ENCODE peak calls at places on chromosomes 1 and 21, in eight cellular contexts. S, D, E, W, B, F, U and X are unnamed samples.

GRCh38 chr1:156523801-156524480 is 23.4 kb upstream of the MEF2D start:
- DNase-seq in E (no peak), S (no peak), U (no peak), F (no peak), W (no peak), D (no peak), B (no peak), X (no peak)

GRCh38 chr1:68120136-68120791 is 69.8 kb upstream of the DIRAS3 start:
- DNase-seq in B (no peak), D (peak), W (no peak), U (peak), S (peak), F (peak), E (no peak), X (peak)

GRCh38 chr21:26137379-26138060 is 33.0 kb downstream of the APP start:
- DNase-seq in S (no peak), B (no peak), F (no peak), E (no peak), U (peak), D (no peak), W (no peak), X (no peak)

GRCh38 chr1:202078211-202078610 is 44.5 kb upstream of the GPR37L1 start:
- DNase-seq in E (no peak), S (no peak), B (no peak), W (no peak), F (no peak), D (no peak), U (no peak), X (no peak)

GRCh38 chr21:32055305-32055704 is 182.5 kb downstream of the HUNK start:
- DNase-seq in D (no peak), F (no peak), W (no peak), U (no peak), S (no peak), E (no peak), B (no peak), X (no peak)

GRCh38 chr1:163730366-163730765 is 408.6 kb downstream of the NUF2 start:
- DNase-seq in D (peak), F (no peak), B (no peak), E (no peak), S (no peak), W (no peak), U (no peak), X (no peak)

GRCh38 chr1:104238991-104239390 is 489.3 kb downstream of the AMY1C start:
- DNase-seq in B (no peak), W (no peak), F (no peak), E (no peak), U (no peak), D (no peak), S (no peak), X (no peak)

GRCh38 chr1:214943054-214943453 is 139.5 kb upstream of the KCNK2 start:
- DNase-seq in B (no peak), D (no peak), E (no peak), U (no peak), S (no peak), F (no peak), W (no peak), X (no peak)

GRCh38 chr1:66048011-66048410 is 255.3 kb downstream of the PDE4B start:
- DNase-seq in W (no peak), B (no peak), D (no peak), F (no peak), S (no peak), E (no peak), U (no peak), X (no peak)

GRCh38 chr1:230056098-230056497 is 10.9 kb upstream of the GALNT2 start:
- DNase-seq in W (no peak), E (no peak), S (no peak), U (no peak), D (no peak), B (no peak), F (no peak), X (no peak)

GRCh38 chr21:32749662-32750061 is 21.8 kb upstream of the SYNJ1 start:
- DNase-seq in U (no peak), E (no peak), B (no peak), W (no peak), F (no peak), S (no peak), D (no peak), X (no peak)

GRCh38 chr1:153679337-153680119 is 1.0 kb downstream of the NPR1 start:
- DNase-seq in F (no peak), B (peak), U (no peak), D (peak), E (no peak), W (peak), S (no peak), X (peak)

GRCh38 chr1:165228676-165229075 is 127.8 kb downstream of the LMX1A start:
- DNase-seq in E (no peak), S (no peak), W (no peak), U (peak), D (peak), B (no peak), F (no peak), X (no peak)

GRCh38 chr1:234842726-234843641 is 233.0 kb upstream of the IRF2BP2 start:
- DNase-seq in E (peak), U (no peak), W (peak), B (no peak), S (no peak), D (no peak), F (peak), X (no peak)

GRCh38 chr1:116878804-116879477 is 30.8 kb upstream of the PTGFRN start:
- DNase-seq in B (no peak), D (peak), U (no peak), F (no peak), W (no peak), S (peak), E (no peak), X (no peak)

GRCh38 chr1:228515200-228515834 is 28.1 kb downstream of the RNF187 start:
- DNase-seq in D (peak), S (no peak), E (peak), W (peak), B (no peak), U (peak), F (peak), X (peak)

GRCh38 chr1:208851376-208851775 is 607.2 kb upstream of the PLXNA2 start:
- DNase-seq in F (no peak), S (no peak), U (no peak), E (no peak), B (no peak), D (no peak), W (no peak), X (no peak)

GRCh38 chr1:110060034-110060661 is 10.3 kb downstream of the ALX3 start:
- DNase-seq in S (no peak), B (peak), D (peak), E (peak), F (peak), U (peak), W (peak), X (peak)

DNA sequence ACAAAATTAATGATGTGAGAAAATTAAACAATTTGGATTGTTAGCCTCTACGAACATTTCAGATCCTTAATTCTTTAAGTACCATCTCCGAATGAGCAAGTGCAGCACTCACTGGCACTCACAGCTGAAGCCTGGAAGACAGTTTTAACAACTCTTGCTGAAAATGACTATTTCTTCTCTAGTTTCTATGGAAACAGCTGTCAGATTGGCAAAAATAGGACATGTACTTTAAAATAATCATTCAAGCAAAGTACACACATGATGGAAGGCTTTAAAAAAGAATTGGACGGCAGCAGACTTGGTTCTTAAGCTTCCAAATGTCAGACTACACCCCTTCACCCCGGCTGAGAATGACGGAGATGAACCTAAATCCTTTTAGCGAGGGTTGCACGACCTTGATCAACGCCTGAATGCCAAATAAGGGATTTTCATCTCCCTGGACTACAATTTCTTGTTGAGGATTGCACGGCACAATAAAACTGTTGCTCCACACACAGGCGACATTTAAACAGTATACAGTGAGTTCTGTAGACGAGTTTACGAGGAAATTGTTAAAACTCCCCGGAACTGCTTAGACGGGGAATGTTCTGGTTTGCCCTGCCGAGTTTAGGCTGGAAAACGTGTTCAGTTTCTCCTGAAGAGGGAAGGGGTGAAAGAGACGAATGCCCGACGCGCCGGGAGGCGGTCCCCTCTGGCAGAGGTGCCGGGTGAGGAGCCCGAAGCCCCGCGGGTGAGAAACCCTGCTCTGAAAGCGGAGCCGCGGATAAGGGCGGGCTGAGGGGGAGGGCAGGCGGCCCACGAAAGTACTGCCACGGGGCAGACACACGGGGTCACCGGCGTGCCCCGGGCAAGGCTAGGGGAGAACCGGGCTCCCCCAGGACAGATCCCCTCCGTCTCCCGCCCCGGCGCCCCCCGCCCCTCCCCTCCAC is 671 bp downstream of the OMA1 start:
- DNase-seq in U (peak), W (peak), S (peak), B (peak), D (peak), E (peak), F (peak), X (peak)
- TF ChIP-seq CTCF in U (no peak), W (no peak), S (no peak), B (no peak), D (no peak), E (no peak), F (no peak), X (no peak)

DNA sequence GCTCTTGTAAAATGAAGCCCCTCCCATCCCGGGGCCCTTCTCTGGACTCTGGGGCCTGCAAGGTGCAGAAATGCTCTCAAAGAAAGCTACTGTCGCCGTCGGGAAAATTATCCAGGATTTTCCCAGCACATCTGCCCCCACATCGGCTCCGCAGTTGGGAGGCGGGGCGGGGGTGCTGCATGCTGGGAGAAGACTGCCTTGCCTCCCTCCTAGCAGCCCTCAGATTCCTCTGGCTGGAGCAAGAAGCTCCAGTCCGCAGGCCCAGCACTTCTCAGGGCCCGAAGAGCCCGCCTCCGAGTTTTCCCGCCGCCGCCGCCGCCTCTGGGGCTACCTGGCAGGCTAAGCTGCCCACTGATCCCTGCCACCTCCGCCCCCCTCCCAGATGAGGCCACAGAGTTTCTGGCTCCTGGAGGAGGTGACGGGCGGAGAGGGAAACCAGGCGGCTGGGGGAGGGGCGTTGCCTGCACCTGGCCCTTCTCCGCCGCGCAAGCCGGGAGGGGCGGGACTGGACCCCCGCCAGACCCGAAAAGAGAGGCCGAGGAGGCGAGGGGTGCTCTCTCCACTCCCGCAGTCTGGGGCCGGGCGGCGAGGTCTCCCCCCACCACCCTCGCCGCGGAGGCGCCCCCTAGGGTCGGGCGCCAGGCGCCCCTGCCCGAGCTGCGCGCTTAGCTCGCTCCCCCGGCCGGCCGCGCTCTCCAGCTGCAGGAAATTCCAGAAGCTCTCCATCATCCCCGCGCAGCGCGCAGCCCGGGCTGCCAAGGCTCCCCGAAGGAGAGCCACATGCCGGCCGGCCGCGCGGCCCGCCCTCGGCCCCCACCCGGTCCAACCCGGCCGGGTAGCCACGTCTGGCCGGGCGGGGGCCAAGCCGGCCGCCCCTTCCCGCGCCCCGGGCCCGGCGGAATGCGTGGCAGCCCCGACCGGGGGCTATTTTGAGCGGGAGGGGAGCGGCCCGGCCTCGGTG is 28.8 kb downstream of the AHDC1 start:
- DNase-seq in F (no peak), U (no peak), B (peak), W (no peak), S (peak), E (no peak), D (peak), X (peak)
- TF ChIP-seq CTCF in F (peak), U (peak), B (peak), W (no peak), S (no peak), E (no peak), D (peak), X (no peak)

GRCh38 chr1:41475859-41476567 is 8.5 kb downstream of the EDN2 start:
- DNase-seq in U (no peak), D (no peak), B (no peak), E (no peak), S (no peak), F (no peak), W (no peak), X (no peak)
- TF ChIP-seq CTCF in U (no peak), D (no peak), B (no peak), E (no peak), S (no peak), F (no peak), W (no peak), X (peak)

GRCh38 chr1:108561731-108562326 is 1.9 kb downstream of the EEIG2 start:
- DNase-seq in E (peak), S (peak), F (peak), U (peak), W (peak), D (peak), B (peak), X (peak)

GRCh38 chr1:108561145-108561458 is 1.2 kb downstream of the EEIG2 start:
- DNase-seq in F (no peak), S (no peak), D (no peak), W (no peak), E (no peak), U (no peak), B (no peak), X (no peak)

GRCh38 chr1:108559215-108560142 is at the start of gene EEIG2:
- DNase-seq in D (peak), B (peak), S (peak), W (peak), F (peak), E (peak), U (peak), X (peak)

GRCh38 chr1:108560430-108561144 is 687 bp downstream of the EEIG2 start:
- DNase-seq in E (peak), S (no peak), W (peak), F (peak), B (peak), U (peak), D (peak), X (peak)

GRCh38 chr1:108560143-108560429 is 186 bp downstream of the EEIG2 start:
- DNase-seq in W (no peak), S (no peak), F (no peak), D (no peak), E (no peak), U (no peak), B (no peak), X (no peak)
- TF ChIP-seq CTCF in W (no peak), S (no peak), F (no peak), D (no peak), E (no peak), U (no peak), B (no peak), X (no peak)

GRCh38 chr21:18369115-18369514 is 34.5 kb downstream of the TMPRSS15 start:
- DNase-seq in U (peak), W (no peak), S (no peak), D (peak), F (no peak), E (no peak), B (no peak), X (no peak)
- TF ChIP-seq CTCF in U (peak), W (no peak), S (no peak), D (peak), F (no peak), E (no peak), B (no peak), X (no peak)

GRCh38 chr1:119515221-119515620 is 8.2 kb downstream of the HSD3B1 start:
- DNase-seq in F (no peak), D (no peak), U (no peak), W (no peak), S (no peak), E (no peak), B (no peak), X (no peak)

DNA sequence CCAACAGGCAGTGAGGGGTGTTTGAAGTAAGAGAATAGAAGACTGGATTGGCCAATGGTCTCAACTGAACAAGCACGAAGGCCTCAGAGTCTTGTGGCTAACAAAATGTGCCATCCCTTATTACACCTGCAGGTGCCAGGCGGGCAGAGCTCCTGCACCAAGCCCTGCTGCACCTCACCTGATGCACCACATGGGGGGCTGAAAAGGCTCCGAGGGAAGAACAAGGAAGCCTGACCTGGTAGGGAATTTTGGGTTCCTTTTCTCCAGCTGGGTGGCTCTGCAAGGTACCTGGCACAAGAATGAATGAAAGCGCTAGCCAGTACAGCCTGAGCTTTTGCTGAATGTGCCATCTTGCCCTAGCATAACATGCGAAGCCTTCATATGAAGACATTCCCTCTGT is 9.7 kb downstream of the HSD3B1 start:
- DNase-seq in B (no peak), D (no peak), W (no peak), S (no peak), F (no peak), E (no peak), U (no peak), X (peak)
- TF ChIP-seq CTCF in B (no peak), D (no peak), W (no peak), S (no peak), F (no peak), E (no peak), U (no peak), X (peak)